ENCODE peak calls at places on chromosome 22, in nine cellular contexts. One of them, this sample, is unnamed.

GRCh38 chr22:50471962-50472361 is 2.9 kb downstream of the SBF1 start:
- DNase-seq in Peyer's patch: no peak
- DNase-seq in D721Med: no peak
- DNase-seq in GM10248: no peak
- DNase-seq in mammary epithelial cell: no peak
- DNase-seq in AG09319: no peak
- DNase-seq in WTC11: no peak
- DNase-seq in IMR-90: no peak
- DNase-seq in GM12864: no peak
- DNase-seq in this sample: no peak

GRCh38 chr22:36773935-36774334 is 2.0 kb downstream of the IFT27 start:
- DNase-seq in D721Med: no peak
- DNase-seq in GM12864: no peak
- DNase-seq in AG09319: no peak
- DNase-seq in WTC11: no peak
- DNase-seq in GM10248: no peak
- DNase-seq in IMR-90: peak
- DNase-seq in mammary epithelial cell: peak
- DNase-seq in Peyer's patch: no peak
- DNase-seq in this sample: no peak

GRCh38 chr22:39169797-39170466 is 17.5 kb upstream of the CBX7 start:
- DNase-seq in D721Med: no peak
- DNase-seq in IMR-90: no peak
- DNase-seq in Peyer's patch: no peak
- DNase-seq in WTC11: no peak
- DNase-seq in mammary epithelial cell: no peak
- DNase-seq in GM10248: no peak
- DNase-seq in GM12864: no peak
- DNase-seq in AG09319: no peak
- DNase-seq in this sample: no peak

GRCh38 chr22:35552186-35552842 is 11.7 kb downstream of the RASD2 start:
- DNase-seq in GM12864: no peak
- DNase-seq in IMR-90: no peak
- DNase-seq in D721Med: no peak
- DNase-seq in AG09319: no peak
- DNase-seq in mammary epithelial cell: no peak
- DNase-seq in Peyer's patch: peak
- DNase-seq in GM10248: peak
- DNase-seq in WTC11: peak
- DNase-seq in this sample: peak

GRCh38 chr22:49077586-49077985 is 750.1 kb downstream of the BRD1 start:
- DNase-seq in IMR-90: no peak
- DNase-seq in mammary epithelial cell: no peak
- DNase-seq in WTC11: no peak
- DNase-seq in Peyer's patch: no peak
- DNase-seq in GM10248: no peak
- DNase-seq in D721Med: no peak
- DNase-seq in GM12864: no peak
- DNase-seq in AG09319: no peak
- DNase-seq in this sample: no peak

GRCh38 chr22:45335021-45335818 is 25.5 kb downstream of the FAM118A start:
- DNase-seq in AG09319: no peak
- DNase-seq in Peyer's patch: no peak
- DNase-seq in IMR-90: no peak
- DNase-seq in GM10248: no peak
- DNase-seq in mammary epithelial cell: peak
- DNase-seq in D721Med: no peak
- DNase-seq in GM12864: no peak
- DNase-seq in WTC11: peak
- DNase-seq in this sample: no peak

GRCh38 chr22:44270556-44270880 is 42.2 kb downstream of the SHISAL1 start:
- DNase-seq in GM12864: no peak
- DNase-seq in WTC11: no peak
- DNase-seq in GM10248: no peak
- DNase-seq in AG09319: no peak
- DNase-seq in mammary epithelial cell: no peak
- DNase-seq in IMR-90: no peak
- DNase-seq in Peyer's patch: no peak
- DNase-seq in D721Med: no peak
- DNase-seq in this sample: no peak

GRCh38 chr22:50199251-50199721 is 1.5 kb upstream of the SELENOO start:
- DNase-seq in IMR-90: no peak
- DNase-seq in WTC11: no peak
- DNase-seq in AG09319: no peak
- DNase-seq in GM10248: no peak
- DNase-seq in GM12864: no peak
- DNase-seq in Peyer's patch: no peak
- DNase-seq in mammary epithelial cell: no peak
- DNase-seq in D721Med: no peak
- DNase-seq in this sample: no peak

GRCh38 chr22:48826546-48826945 is 1001.1 kb downstream of the BRD1 start:
- DNase-seq in AG09319: no peak
- DNase-seq in WTC11: no peak
- DNase-seq in Peyer's patch: no peak
- DNase-seq in GM10248: no peak
- DNase-seq in IMR-90: no peak
- DNase-seq in mammary epithelial cell: no peak
- DNase-seq in GM12864: no peak
- DNase-seq in D721Med: no peak
- DNase-seq in this sample: no peak

GRCh38 chr22:47929646-47930185 is 1167.3 kb downstream of the TBC1D22A start:
- DNase-seq in GM10248: no peak
- DNase-seq in WTC11: no peak
- DNase-seq in mammary epithelial cell: no peak
- DNase-seq in D721Med: no peak
- DNase-seq in AG09319: no peak
- DNase-seq in IMR-90: no peak
- DNase-seq in GM12864: no peak
- DNase-seq in Peyer's patch: no peak
- DNase-seq in this sample: no peak

GRCh38 chr22:50271519-50271970 is 1.4 kb upstream of the MAPK11 start:
- DNase-seq in GM10248: peak
- DNase-seq in AG09319: no peak
- DNase-seq in WTC11: peak
- DNase-seq in GM12864: no peak
- DNase-seq in Peyer's patch: peak
- DNase-seq in D721Med: no peak
- DNase-seq in mammary epithelial cell: peak
- DNase-seq in IMR-90: peak
- DNase-seq in this sample: peak

DNA sequence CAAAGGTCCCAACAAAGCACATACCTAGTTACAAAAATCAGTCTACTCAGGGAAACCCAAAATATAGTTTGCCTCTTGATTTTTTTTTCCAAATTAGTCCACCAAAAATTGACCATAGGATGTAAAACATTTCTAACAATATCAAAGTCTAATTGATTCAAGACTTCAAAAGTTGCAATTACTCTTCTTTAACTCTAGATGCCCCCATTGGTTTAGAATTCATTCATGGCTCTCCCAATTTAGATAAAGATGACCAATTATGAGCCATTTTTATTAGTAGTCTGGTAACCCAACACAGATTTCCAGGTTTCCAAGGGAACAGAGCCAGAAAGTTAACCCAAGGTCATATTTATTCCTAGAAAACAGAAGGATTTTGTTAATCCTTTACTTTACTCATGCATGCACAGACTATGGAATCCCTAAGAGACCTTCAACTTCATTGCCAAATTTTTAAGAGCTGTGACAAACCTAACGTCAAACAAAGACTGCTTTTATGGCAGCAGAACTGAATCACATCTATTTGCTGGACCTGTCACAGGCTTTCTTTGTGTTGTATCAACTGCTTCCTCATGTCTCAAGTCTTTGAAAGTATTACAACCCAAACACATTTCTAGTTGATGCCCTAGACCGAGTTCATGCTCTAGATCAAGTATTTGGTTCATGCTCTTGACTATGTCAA is 55.3 kb downstream of the C22orf42 start:
- DNase-seq in WTC11: no peak
- DNase-seq in GM12864: no peak
- DNase-seq in AG09319: no peak
- DNase-seq in Peyer's patch: no peak
- DNase-seq in GM10248: no peak
- DNase-seq in IMR-90: peak
- DNase-seq in mammary epithelial cell: no peak
- DNase-seq in D721Med: no peak
- DNase-seq in this sample: no peak
- TF ChIP-seq CTCF in WTC11: no peak
- TF ChIP-seq CTCF in GM12864: peak
- TF ChIP-seq CTCF in AG09319: no peak
- TF ChIP-seq CTCF in Peyer's patch: no peak
- TF ChIP-seq CTCF in GM10248: peak
- TF ChIP-seq CTCF in IMR-90: peak
- TF ChIP-seq CTCF in mammary epithelial cell: peak
- TF ChIP-seq CTCF in D721Med: peak
- TF ChIP-seq CTCF in this sample: no peak

GRCh38 chr22:22397292-22397870 is 111.2 kb downstream of the ZNF280B start:
- DNase-seq in Peyer's patch: no peak
- DNase-seq in WTC11: no peak
- DNase-seq in AG09319: no peak
- DNase-seq in D721Med: no peak
- DNase-seq in GM12864: no peak
- DNase-seq in mammary epithelial cell: peak
- DNase-seq in IMR-90: no peak
- DNase-seq in GM10248: peak
- DNase-seq in this sample: no peak
- TF ChIP-seq CTCF in Peyer's patch: no peak
- TF ChIP-seq CTCF in WTC11: no peak
- TF ChIP-seq CTCF in AG09319: no peak
- TF ChIP-seq CTCF in D721Med: no peak
- TF ChIP-seq CTCF in GM12864: no peak
- TF ChIP-seq CTCF in mammary epithelial cell: no peak
- TF ChIP-seq CTCF in IMR-90: no peak
- TF ChIP-seq CTCF in GM10248: no peak
- TF ChIP-seq CTCF in this sample: no peak

DNA sequence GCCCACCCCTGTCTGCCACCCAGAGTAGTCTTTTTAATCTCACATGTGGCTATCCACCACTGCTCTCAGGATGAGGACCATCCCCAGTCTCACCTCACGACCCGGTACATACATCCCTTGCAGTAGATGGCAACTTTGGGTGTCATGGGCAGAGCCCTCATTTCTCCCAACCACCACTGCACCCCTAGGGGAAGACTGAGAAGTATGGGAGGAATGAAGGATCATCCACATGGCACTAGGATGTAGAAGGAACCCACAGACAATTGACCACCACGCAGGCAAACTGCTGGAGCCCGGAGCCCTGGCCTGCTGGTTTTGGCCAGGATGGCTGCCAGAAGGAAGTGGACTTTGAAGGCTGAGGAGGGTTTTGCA is 1.9 kb upstream of the SCARF2 start:
- DNase-seq in IMR-90: no peak
- DNase-seq in Peyer's patch: no peak
- DNase-seq in GM10248: no peak
- DNase-seq in mammary epithelial cell: no peak
- DNase-seq in D721Med: no peak
- DNase-seq in GM12864: no peak
- DNase-seq in AG09319: no peak
- DNase-seq in WTC11: no peak
- DNase-seq in this sample: no peak
- TF ChIP-seq CTCF in IMR-90: no peak
- TF ChIP-seq CTCF in Peyer's patch: no peak
- TF ChIP-seq CTCF in GM10248: no peak
- TF ChIP-seq CTCF in mammary epithelial cell: no peak
- TF ChIP-seq CTCF in D721Med: no peak
- TF ChIP-seq CTCF in GM12864: no peak
- TF ChIP-seq CTCF in AG09319: no peak
- TF ChIP-seq CTCF in WTC11: no peak
- TF ChIP-seq CTCF in this sample: no peak

GRCh38 chr22:37953437-37954179 is at the start of the genes C22orf23 and POLR2F:
- DNase-seq in mammary epithelial cell: peak
- DNase-seq in AG09319: peak
- DNase-seq in IMR-90: peak
- DNase-seq in GM10248: peak
- DNase-seq in GM12864: peak
- DNase-seq in Peyer's patch: peak
- DNase-seq in WTC11: peak
- DNase-seq in D721Med: peak
- DNase-seq in this sample: peak
- TF ChIP-seq CTCF in mammary epithelial cell: no peak
- TF ChIP-seq CTCF in AG09319: no peak
- TF ChIP-seq CTCF in IMR-90: no peak
- TF ChIP-seq CTCF in GM10248: no peak
- TF ChIP-seq CTCF in GM12864: no peak
- TF ChIP-seq CTCF in Peyer's patch: no peak
- TF ChIP-seq CTCF in WTC11: no peak
- TF ChIP-seq CTCF in D721Med: no peak
- TF ChIP-seq CTCF in this sample: no peak

DNA sequence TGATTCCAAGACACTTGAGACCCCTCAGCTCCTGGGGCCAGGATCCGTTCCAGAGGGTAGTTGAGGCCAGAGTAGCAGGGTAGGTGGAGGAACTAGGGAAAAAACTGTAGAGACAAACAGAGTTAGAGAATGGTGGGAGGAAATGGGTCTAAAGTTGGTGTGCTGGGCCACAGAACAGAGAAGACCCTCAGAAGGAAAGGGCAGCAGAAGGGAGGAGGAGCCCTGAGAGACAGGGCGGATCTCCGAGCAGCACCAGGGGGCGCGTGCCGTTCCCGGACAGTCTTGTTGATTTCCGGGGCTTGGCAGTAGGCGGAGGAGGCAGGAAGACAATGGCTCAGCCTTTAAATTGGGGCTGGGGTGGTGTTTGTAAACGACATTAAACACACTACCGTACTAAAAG is 2.4 kb upstream of the CECR2 start:
- DNase-seq in GM12864: no peak
- DNase-seq in mammary epithelial cell: no peak
- DNase-seq in WTC11: peak
- DNase-seq in D721Med: no peak
- DNase-seq in Peyer's patch: peak
- DNase-seq in GM10248: peak
- DNase-seq in AG09319: no peak
- DNase-seq in IMR-90: no peak
- DNase-seq in this sample: peak
- TF ChIP-seq CTCF in GM12864: peak
- TF ChIP-seq CTCF in mammary epithelial cell: no peak
- TF ChIP-seq CTCF in WTC11: no peak
- TF ChIP-seq CTCF in D721Med: peak
- TF ChIP-seq CTCF in Peyer's patch: no peak
- TF ChIP-seq CTCF in GM10248: peak
- TF ChIP-seq CTCF in AG09319: no peak
- TF ChIP-seq CTCF in IMR-90: no peak
- TF ChIP-seq CTCF in this sample: no peak

This sample was measured in GM20000.